ENCODE peak calls at places on chromosomes 6 and 20, in six cellular contexts. One of them, this sample, is unnamed.

GRCh38 chr6:112939543-112939942 is 592.4 kb downstream of the RFPL4B start:
- DNase-seq in cardiac fibroblast: no peak
- DNase-seq in foreskin fibroblast: peak
- DNase-seq in K562: no peak
- DNase-seq in epithelial cell of proximal tubule: no peak
- DNase-seq in body of pancreas: peak
- DNase-seq in this sample: peak

GRCh38 chr20:63394069-63394468 is 32.9 kb upstream of the CHRNA4 start:
- DNase-seq in body of pancreas: no peak
- DNase-seq in K562: no peak
- DNase-seq in cardiac fibroblast: peak
- DNase-seq in epithelial cell of proximal tubule: no peak
- DNase-seq in foreskin fibroblast: peak
- DNase-seq in this sample: no peak

GRCh38 chr20:703010-703409 is 27.4 kb upstream of the SCRT2 start:
- DNase-seq in foreskin fibroblast: no peak
- DNase-seq in epithelial cell of proximal tubule: no peak
- DNase-seq in K562: no peak
- DNase-seq in body of pancreas: no peak
- DNase-seq in cardiac fibroblast: no peak
- DNase-seq in this sample: no peak

GRCh38 chr6:151029976-151030375 is 164.5 kb downstream of the MTHFD1L start:
- DNase-seq in epithelial cell of proximal tubule: no peak
- DNase-seq in foreskin fibroblast: no peak
- DNase-seq in body of pancreas: no peak
- DNase-seq in K562: no peak
- DNase-seq in cardiac fibroblast: no peak
- DNase-seq in this sample: no peak

GRCh38 chr20:50017576-50018248 is 34.9 kb downstream of the SNAI1 start:
- DNase-seq in K562: no peak
- DNase-seq in body of pancreas: no peak
- DNase-seq in cardiac fibroblast: no peak
- DNase-seq in epithelial cell of proximal tubule: no peak
- DNase-seq in foreskin fibroblast: peak
- DNase-seq in this sample: no peak

GRCh38 chr20:44092551-44093248 is 94.3 kb downstream of the JPH2 start:
- DNase-seq in epithelial cell of proximal tubule: no peak
- DNase-seq in cardiac fibroblast: peak
- DNase-seq in K562: no peak
- DNase-seq in body of pancreas: no peak
- DNase-seq in foreskin fibroblast: peak
- DNase-seq in this sample: no peak

GRCh38 chr6:113271437-113271836 is 585.7 kb upstream of the MARCKS start:
- DNase-seq in foreskin fibroblast: peak
- DNase-seq in epithelial cell of proximal tubule: no peak
- DNase-seq in K562: no peak
- DNase-seq in body of pancreas: no peak
- DNase-seq in cardiac fibroblast: peak
- DNase-seq in this sample: no peak

GRCh38 chr6:163836916-163837660 is 422.6 kb downstream of the QKI start:
- DNase-seq in foreskin fibroblast: no peak
- DNase-seq in cardiac fibroblast: no peak
- DNase-seq in epithelial cell of proximal tubule: no peak
- DNase-seq in K562: no peak
- DNase-seq in body of pancreas: no peak
- DNase-seq in this sample: no peak

DNA sequence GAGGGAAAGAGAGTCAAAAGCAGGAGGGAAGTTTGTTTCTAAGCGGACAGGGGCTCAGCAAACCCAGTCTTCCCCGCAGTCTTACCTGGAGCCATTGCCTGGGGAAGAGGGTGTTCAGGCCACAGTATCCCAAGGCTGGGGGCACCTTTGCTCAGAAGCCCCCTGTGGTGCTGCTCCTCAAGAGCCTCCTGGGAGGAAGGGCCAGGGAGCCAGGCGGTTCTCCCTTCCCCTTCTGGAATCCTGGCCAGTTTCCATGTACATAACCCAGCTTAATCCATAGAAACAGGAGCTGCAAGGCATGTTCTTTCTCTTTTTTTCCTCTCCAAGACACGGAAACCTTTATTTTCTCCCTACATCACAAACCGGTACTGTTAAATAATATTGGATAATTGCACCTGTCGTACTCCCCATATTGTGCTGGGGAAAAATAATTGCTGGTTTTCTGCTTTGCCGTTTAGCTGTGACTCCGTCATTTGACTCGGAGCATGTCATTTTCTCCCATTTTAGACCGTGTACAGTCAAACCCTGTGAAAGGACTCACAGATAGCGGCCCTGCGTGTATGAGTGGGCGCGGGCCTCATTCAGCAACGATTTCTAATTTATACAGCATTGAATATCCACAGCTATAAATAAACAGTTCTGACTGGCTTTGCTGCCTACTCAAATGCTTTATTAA is 67.5 kb downstream of the ADTRP start:
- DNase-seq in epithelial cell of proximal tubule: no peak
- DNase-seq in foreskin fibroblast: no peak
- DNase-seq in K562: no peak
- DNase-seq in body of pancreas: no peak
- DNase-seq in cardiac fibroblast: no peak
- DNase-seq in this sample: no peak
- TF ChIP-seq CTCF in epithelial cell of proximal tubule: no peak
- TF ChIP-seq CTCF in foreskin fibroblast: no peak
- TF ChIP-seq CTCF in K562: no peak
- TF ChIP-seq CTCF in body of pancreas: no peak
- TF ChIP-seq CTCF in cardiac fibroblast: no peak
- TF ChIP-seq CTCF in this sample: no peak

GRCh38 chr20:45919951-45920794 is 8.2 kb upstream of the PLTP start:
- DNase-seq in K562: no peak
- DNase-seq in body of pancreas: no peak
- DNase-seq in cardiac fibroblast: peak
- DNase-seq in foreskin fibroblast: peak
- DNase-seq in epithelial cell of proximal tubule: no peak
- DNase-seq in this sample: no peak

GRCh38 chr20:45918182-45918737 is 6.3 kb upstream of the PLTP start:
- DNase-seq in body of pancreas: no peak
- DNase-seq in epithelial cell of proximal tubule: no peak
- DNase-seq in foreskin fibroblast: peak
- DNase-seq in K562: no peak
- DNase-seq in cardiac fibroblast: peak
- DNase-seq in this sample: no peak

GRCh38 chr20:45918779-45919535 is 7.0 kb upstream of the PLTP start:
- DNase-seq in foreskin fibroblast: no peak
- DNase-seq in epithelial cell of proximal tubule: no peak
- DNase-seq in cardiac fibroblast: peak
- DNase-seq in K562: no peak
- DNase-seq in body of pancreas: no peak
- DNase-seq in this sample: no peak

GRCh38 chr20:45920795-45921617 is 9.1 kb upstream of the PLTP start:
- DNase-seq in body of pancreas: no peak
- DNase-seq in K562: no peak
- DNase-seq in epithelial cell of proximal tubule: no peak
- DNase-seq in cardiac fibroblast: no peak
- DNase-seq in foreskin fibroblast: no peak
- DNase-seq in this sample: no peak

GRCh38 chr20:45919536-45919933 is 7.6 kb upstream of the PLTP start:
- DNase-seq in epithelial cell of proximal tubule: no peak
- DNase-seq in body of pancreas: peak
- DNase-seq in K562: no peak
- DNase-seq in foreskin fibroblast: peak
- DNase-seq in cardiac fibroblast: peak
- DNase-seq in this sample: peak
- H3K4me3 ChIP-seq in epithelial cell of proximal tubule: no peak
- H3K4me3 ChIP-seq in body of pancreas: no peak
- H3K4me3 ChIP-seq in K562: no peak
- H3K4me3 ChIP-seq in foreskin fibroblast: no peak
- H3K4me3 ChIP-seq in cardiac fibroblast: no peak
- H3K4me3 ChIP-seq in this sample: no peak

GRCh38 chr6:25488156-25488555 is 163.9 kb upstream of the SCGN start:
- DNase-seq in K562: no peak
- DNase-seq in foreskin fibroblast: no peak
- DNase-seq in epithelial cell of proximal tubule: no peak
- DNase-seq in body of pancreas: no peak
- DNase-seq in cardiac fibroblast: no peak
- DNase-seq in this sample: no peak
- TF ChIP-seq CTCF in K562: no peak
- TF ChIP-seq CTCF in foreskin fibroblast: no peak
- TF ChIP-seq CTCF in epithelial cell of proximal tubule: no peak
- TF ChIP-seq CTCF in body of pancreas: no peak
- TF ChIP-seq CTCF in cardiac fibroblast: no peak
- TF ChIP-seq CTCF in this sample: no peak

GRCh38 chr6:81614292-81614691 is 138.2 kb downstream of the TENT5A start:
- DNase-seq in K562: no peak
- DNase-seq in epithelial cell of proximal tubule: no peak
- DNase-seq in foreskin fibroblast: peak
- DNase-seq in cardiac fibroblast: peak
- DNase-seq in body of pancreas: peak
- DNase-seq in this sample: no peak
- H3K4me3 ChIP-seq in K562: no peak
- H3K4me3 ChIP-seq in epithelial cell of proximal tubule: no peak
- H3K4me3 ChIP-seq in foreskin fibroblast: no peak
- H3K4me3 ChIP-seq in cardiac fibroblast: no peak
- H3K4me3 ChIP-seq in body of pancreas: no peak
- H3K4me3 ChIP-seq in this sample: no peak

DNA sequence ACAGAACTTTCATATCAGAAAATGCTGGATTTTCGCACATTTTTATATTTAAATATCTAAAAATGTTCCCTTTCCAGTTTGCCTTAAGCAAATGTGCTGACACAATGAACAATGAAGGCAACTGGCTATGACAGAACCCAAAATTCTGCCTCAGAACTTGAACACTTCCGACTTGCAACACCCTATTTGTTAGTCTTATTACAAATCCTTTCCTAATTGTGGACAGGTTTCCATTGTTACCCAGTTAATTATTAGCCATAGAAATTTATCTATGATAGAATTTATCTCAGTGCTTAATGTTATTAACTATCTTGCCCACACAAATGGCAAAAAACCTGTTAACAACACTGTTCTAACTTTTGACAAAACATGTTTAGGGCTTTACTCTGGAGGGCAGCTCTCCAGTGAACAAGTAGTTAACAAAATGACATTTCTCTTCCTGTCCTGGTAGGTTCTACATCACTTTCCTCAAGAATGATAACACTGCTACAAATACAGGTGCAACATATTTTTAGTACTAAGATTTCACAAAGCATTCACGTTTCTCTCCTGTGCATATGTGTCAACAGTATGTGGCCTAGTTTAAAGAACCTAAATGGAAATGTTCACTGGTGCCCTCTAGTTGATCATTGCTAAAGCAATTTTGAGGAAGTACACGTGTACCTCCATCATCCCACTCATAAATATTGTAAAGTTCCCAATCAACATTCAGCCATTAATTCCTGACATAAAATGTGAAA is 58.4 kb downstream of the HIVEP2 start:
- DNase-seq in body of pancreas: no peak
- DNase-seq in K562: no peak
- DNase-seq in epithelial cell of proximal tubule: peak
- DNase-seq in cardiac fibroblast: peak
- DNase-seq in foreskin fibroblast: peak
- DNase-seq in this sample: no peak
- TF ChIP-seq CTCF in body of pancreas: no peak
- TF ChIP-seq CTCF in K562: no peak
- TF ChIP-seq CTCF in epithelial cell of proximal tubule: peak
- TF ChIP-seq CTCF in cardiac fibroblast: peak
- TF ChIP-seq CTCF in foreskin fibroblast: peak
- TF ChIP-seq CTCF in this sample: no peak

GRCh38 chr20:53875452-53875851 is 194.9 kb downstream of the BCAS1 start:
- DNase-seq in K562: peak
- DNase-seq in body of pancreas: no peak
- DNase-seq in foreskin fibroblast: no peak
- DNase-seq in cardiac fibroblast: no peak
- DNase-seq in epithelial cell of proximal tubule: no peak
- DNase-seq in this sample: no peak
- H3K4me3 ChIP-seq in K562: no peak
- H3K4me3 ChIP-seq in body of pancreas: no peak
- H3K4me3 ChIP-seq in foreskin fibroblast: no peak
- H3K4me3 ChIP-seq in cardiac fibroblast: no peak
- H3K4me3 ChIP-seq in epithelial cell of proximal tubule: no peak
- H3K4me3 ChIP-seq in this sample: no peak

DNA sequence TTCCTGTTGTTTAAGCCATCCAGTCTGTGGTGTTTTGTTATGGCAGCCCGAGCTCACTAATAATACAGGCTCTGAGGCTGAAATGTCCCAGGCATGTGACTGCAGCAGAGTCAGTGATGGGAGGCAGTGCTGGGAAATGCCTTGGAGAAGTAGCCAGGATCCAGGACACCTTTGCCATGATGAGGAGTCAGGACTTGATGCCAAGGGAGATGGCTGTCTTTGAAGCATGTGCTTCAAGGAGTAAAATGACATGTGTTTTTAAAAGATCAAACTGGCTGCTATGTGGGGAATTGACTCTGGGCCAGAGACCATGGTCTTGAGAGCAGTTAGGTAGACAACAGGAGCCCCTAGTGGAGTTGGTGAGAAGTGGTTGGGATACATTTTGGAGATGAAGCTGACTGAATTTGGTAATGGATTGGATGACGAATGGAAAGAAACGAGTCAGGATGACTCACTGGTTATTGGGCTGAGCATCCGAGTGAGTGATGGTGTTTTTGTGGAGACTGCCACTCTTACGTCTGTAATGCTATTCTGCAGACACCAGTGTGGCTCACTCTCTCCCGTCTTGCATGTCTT is 322.2 kb downstream of the PLCB1 start:
- DNase-seq in K562: no peak
- DNase-seq in foreskin fibroblast: peak
- DNase-seq in epithelial cell of proximal tubule: peak
- DNase-seq in cardiac fibroblast: peak
- DNase-seq in body of pancreas: peak
- DNase-seq in this sample: no peak
- TF ChIP-seq CTCF in K562: no peak
- TF ChIP-seq CTCF in foreskin fibroblast: peak
- TF ChIP-seq CTCF in epithelial cell of proximal tubule: peak
- TF ChIP-seq CTCF in cardiac fibroblast: peak
- TF ChIP-seq CTCF in body of pancreas: no peak
- TF ChIP-seq CTCF in this sample: no peak

GRCh38 chr6:62298745-62299392 is 12.8 kb upstream of the KHDRBS2 start:
- DNase-seq in epithelial cell of proximal tubule: no peak
- DNase-seq in body of pancreas: no peak
- DNase-seq in foreskin fibroblast: no peak
- DNase-seq in K562: no peak
- DNase-seq in cardiac fibroblast: no peak
- DNase-seq in this sample: no peak
- H3K4me3 ChIP-seq in epithelial cell of proximal tubule: no peak
- H3K4me3 ChIP-seq in body of pancreas: no peak
- H3K4me3 ChIP-seq in foreskin fibroblast: no peak
- H3K4me3 ChIP-seq in K562: no peak
- H3K4me3 ChIP-seq in cardiac fibroblast: no peak
- H3K4me3 ChIP-seq in this sample: no peak